ENCODE peak calls at places on chromosomes 4 and X, in four cellular contexts. X is HepG2, D is HL-60, K is HCT116. M is an unnamed sample.

GRCh38 chr4:139142097-139142496 is 34.9 kb downstream of the ELF2 start:
- DNase-seq in X (no peak), D (no peak), K (no peak), M (no peak)

GRCh38 chrX:33357606-33358005 is 146.3 kb upstream of the DMD start:
- DNase-seq in X (no peak), D (no peak), K (no peak), M (no peak)

GRCh38 chr4:45662996-45663395 is 460.9 kb downstream of the GABRG1 start:
- DNase-seq in X (no peak), D (no peak), K (no peak), M (no peak)

GRCh38 chrX:140817943-140818342 is 108.4 kb downstream of the LINC00632 start:
- DNase-seq in X (no peak), D (no peak), K (no peak), M (no peak)

GRCh38 chrX:70336767-70337166 is 46.9 kb downstream of the KIF4A start:
- DNase-seq in X (no peak), D (no peak), K (no peak), M (no peak)

GRCh38 chr4:95363966-95364365 is 184.8 kb downstream of the UNC5C start:
- DNase-seq in X (no peak), D (no peak), K (no peak), M (no peak)

GRCh38 chr4:121308828-121309227 is 72.0 kb downstream of the QRFPR start:
- DNase-seq in X (no peak), D (no peak), K (no peak), M (no peak)

GRCh38 chr4:3862640-3863420 is 96.6 kb downstream of the ADRA2C start:
- DNase-seq in X (no peak), D (no peak), K (no peak), M (no peak)

GRCh38 chr4:53377319-53378170 is at the start of gene FIP1L1:
- DNase-seq in X (peak), D (peak), K (peak), M (peak)

GRCh38 chrX:84188320-84188834 is 378 bp upstream of the RPS6KA6 start:
- DNase-seq in X (no peak), D (no peak), K (no peak), M (peak)

GRCh38 chr4:3376266-3376665 is 65.5 kb upstream of the HGFAC start:
- DNase-seq in X (no peak), D (no peak), K (no peak), M (no peak)

GRCh38 chrX:128623361-128623760 is 571.2 kb upstream of the ACTRT1 start:
- DNase-seq in X (no peak), D (no peak), K (no peak), M (no peak)

GRCh38 chrX:32987139-32987538 is 224.2 kb downstream of the DMD start:
- DNase-seq in X (no peak), D (no peak), K (no peak), M (no peak)

GRCh38 chrX:13090261-13091110 is 46.1 kb upstream of the FAM9C start:
- DNase-seq in X (peak), D (peak), K (no peak), M (no peak)

GRCh38 chr4:47669946-47670345 is 167.9 kb downstream of the CORIN start:
- DNase-seq in X (no peak), D (no peak), K (no peak), M (no peak)

GRCh38 chr4:139734201-139734874 is 68.7 kb downstream of the MGST2 start:
- DNase-seq in X (no peak), D (peak), K (no peak), M (no peak)

GRCh38 chrX:141405878-141406492 is 163.7 kb upstream of the SPANXC start:
- DNase-seq in X (no peak), D (no peak), K (no peak), M (no peak)

GRCh38 chr4:99088485-99089365 is at the start of gene ADH5:
- DNase-seq in X (peak), D (peak), K (peak), M (peak)

GRCh38 chrX:72492499-72492898 is 80.1 kb downstream of the HDAC8 start:
- DNase-seq in X (no peak), D (no peak), K (no peak), M (no peak)

GRCh38 chr4:173990126-173990878 is 293.2 kb downstream of the FBXO8 start:
- DNase-seq in X (peak), D (no peak), K (peak), M (no peak)

GRCh38 chrX:72308566-72309296 is 3.0 kb upstream of the CITED1 start:
- DNase-seq in X (peak), D (peak), K (peak), M (no peak)

GRCh38 chrX:23822397-23822796 is 39.4 kb downstream of the SAT1 start:
- DNase-seq in X (peak), D (no peak), K (no peak), M (no peak)

GRCh38 chr4:162645381-162645780 is 481.6 kb upstream of the FSTL5 start:
- DNase-seq in X (peak), D (no peak), K (no peak), M (no peak)

GRCh38 chr4:20572976-20573375 is 127.3 kb upstream of the PACRGL start:
- DNase-seq in X (no peak), D (no peak), K (no peak), M (no peak)

GRCh38 chr4:108087293-108087967 is 81.3 kb downstream of the LEF1 start:
- DNase-seq in X (no peak), D (no peak), K (no peak), M (no peak)

GRCh38 chr4:104017213-104017612 is 297.4 kb upstream of the TACR3 start:
- DNase-seq in X (no peak), D (no peak), K (no peak), M (no peak)

GRCh38 chr4:7185487-7186030 is 6.8 kb upstream of the SORCS2 start:
- DNase-seq in X (no peak), D (no peak), K (no peak), M (no peak)

GRCh38 chr4:186216465-186217024 is 10.8 kb upstream of the KLKB1 start:
- DNase-seq in X (no peak), D (no peak), K (no peak), M (no peak)

GRCh38 chr4:8699063-8699385 is 106.5 kb downstream of the CPZ start:
- DNase-seq in X (no peak), D (no peak), K (no peak), M (no peak)

GRCh38 chr4:2258091-2259035 is 3.5 kb downstream of the MXD4 start:
- DNase-seq in X (no peak), D (no peak), K (no peak), M (no peak)

GRCh38 chrX:17706676-17707075 is 30.6 kb upstream of the SCML1 start:
- DNase-seq in X (peak), D (no peak), K (no peak), M (no peak)

GRCh38 chrX:121308276-121308805 is 260.9 kb downstream of the GLUD2 start:
- DNase-seq in X (peak), D (peak), K (peak), M (no peak)

GRCh38 chr4:110854021-110854678 is 231.3 kb upstream of the PITX2 start:
- DNase-seq in X (no peak), D (no peak), K (no peak), M (no peak)

GRCh38 chr4:40924096-40924792 is 174.5 kb downstream of the NSUN7 start:
- DNase-seq in X (peak), D (peak), K (peak), M (peak)

GRCh38 chr4:77697860-77698599 is 92.4 kb downstream of the CXCL13 start:
- DNase-seq in X (peak), D (peak), K (peak), M (no peak)

GRCh38 chr4:3276961-3277360 is 15.9 kb upstream of the RGS12 start:
- DNase-seq in X (no peak), D (no peak), K (no peak), M (no peak)

GRCh38 chr4:165909947-165910346 is 36.9 kb downstream of the TLL1 start:
- DNase-seq in X (no peak), D (no peak), K (no peak), M (no peak)

GRCh38 chr4:112520598-112521122 is 4.7 kb upstream of the NEUROG2 start:
- DNase-seq in X (no peak), D (no peak), K (no peak), M (no peak)

GRCh38 chr4:5387457-5387856 is 320.9 kb downstream of the EVC2 start:
- DNase-seq in X (no peak), D (no peak), K (no peak), M (no peak)

GRCh38 chr4:5386921-5387320 is 321.4 kb downstream of the EVC2 start:
- DNase-seq in X (no peak), D (no peak), K (no peak), M (no peak)

GRCh38 chr4:5385741-5386251 is 322.6 kb downstream of the EVC2 start:
- DNase-seq in X (no peak), D (no peak), K (no peak), M (no peak)

GRCh38 chr4:5381981-5382441 is 326.3 kb downstream of the EVC2 start:
- DNase-seq in X (no peak), D (no peak), K (no peak), M (no peak)

GRCh38 chr4:5383191-5383980 is 325.0 kb downstream of the EVC2 start:
- DNase-seq in X (no peak), D (no peak), K (no peak), M (no peak)
- TF ChIP-seq POLR2AphosphoS5 in X (no peak), D (no peak), K (no peak), M (no peak)

GRCh38 chrX:119605739-119606507 is at the start of gene NKRF:
- DNase-seq in X (peak), D (peak), K (no peak), M (peak)
- TF ChIP-seq POLR2AphosphoS5 in X (peak), D (peak), K (peak), M (peak)

DNA sequence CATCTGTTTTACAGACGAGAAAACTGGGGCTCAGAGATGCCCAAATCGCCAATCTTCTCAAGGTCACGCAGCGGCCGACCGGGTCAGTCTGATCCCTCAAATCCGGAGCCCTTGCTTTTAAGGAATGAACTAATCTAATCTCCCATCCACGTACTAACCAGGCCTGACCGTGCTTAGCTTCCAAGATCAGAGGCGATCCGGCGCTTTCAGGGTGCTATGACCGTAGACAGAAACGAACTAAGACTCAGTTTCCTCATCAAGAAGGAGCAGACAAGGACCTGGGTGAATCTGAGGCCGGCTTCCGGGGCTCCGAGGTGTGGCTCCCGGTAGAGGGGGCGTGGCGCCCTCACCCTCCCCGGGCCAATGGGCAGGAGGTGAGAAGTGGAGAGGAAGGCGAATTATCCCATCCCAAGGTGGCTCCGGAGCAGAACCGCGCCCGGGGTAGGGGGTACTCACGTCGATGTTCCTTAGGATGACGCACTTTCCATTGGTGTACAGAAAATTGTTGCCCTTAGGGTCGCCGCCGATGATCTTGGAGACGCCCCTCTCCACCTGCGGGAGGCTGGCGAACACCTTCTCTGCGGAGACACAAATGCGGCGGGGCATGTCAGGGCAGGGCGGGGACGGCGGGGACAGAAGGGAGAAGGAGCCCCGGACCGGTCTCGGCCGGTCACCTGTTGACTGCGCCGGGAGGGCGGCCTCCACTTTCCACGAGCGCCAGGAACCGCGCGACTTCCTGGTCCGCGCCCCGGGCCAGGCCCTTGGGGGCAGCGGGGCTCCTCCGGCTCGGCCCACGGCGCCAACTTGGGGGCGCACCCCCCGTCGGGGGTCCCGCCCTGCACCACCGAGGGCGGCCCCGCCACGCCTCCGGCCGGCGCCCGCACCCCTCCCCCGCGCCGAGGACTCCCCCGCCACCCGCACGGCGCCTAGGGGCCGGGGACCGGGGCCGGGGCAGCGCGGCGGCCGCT is 658 bp downstream of the WDR1 start:
- DNase-seq in X (peak), D (peak), K (peak), M (peak)
- TF ChIP-seq POLR2AphosphoS5 in X (no peak), D (no peak), K (peak), M (peak)

DNA sequence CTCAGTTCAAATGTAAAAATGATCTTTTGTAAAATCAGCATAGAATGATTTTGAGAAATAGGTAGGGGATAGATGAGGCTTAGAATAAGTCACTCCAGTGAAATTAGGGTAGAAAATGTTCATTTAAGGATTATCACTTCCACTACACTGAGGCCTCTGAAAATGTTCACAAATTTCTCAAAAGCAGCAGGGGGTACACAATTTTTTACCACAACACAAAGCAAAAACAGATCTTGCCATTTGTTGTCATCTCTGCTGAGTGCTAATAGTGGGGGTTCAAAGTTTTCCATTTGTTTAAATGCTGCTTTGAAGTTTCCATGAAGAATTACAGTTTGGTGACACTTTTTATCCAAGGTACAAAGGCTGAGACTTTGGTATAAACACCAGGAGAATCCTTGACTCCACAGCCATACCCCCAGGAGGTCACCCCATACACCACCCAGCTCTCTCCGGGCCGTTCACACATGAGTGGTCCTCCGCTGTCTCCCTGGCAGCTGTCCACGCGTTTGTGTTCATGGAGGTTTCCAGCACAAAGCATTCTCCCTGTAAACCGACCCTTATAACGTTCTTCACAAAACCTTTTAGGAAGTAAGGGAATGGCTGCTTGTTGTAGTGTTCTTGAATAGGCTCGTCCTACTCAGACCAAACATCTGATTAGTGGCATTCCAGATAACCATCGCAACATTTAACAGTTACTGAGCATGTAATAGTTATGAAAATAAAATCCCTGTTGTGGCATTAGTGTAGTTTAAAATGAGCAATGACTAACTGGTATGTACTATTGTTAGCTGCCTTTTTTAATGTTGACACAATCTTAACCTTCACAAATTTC is 71.0 kb downstream of the PRSS12 start:
- DNase-seq in X (peak), D (peak), K (no peak), M (no peak)
- TF ChIP-seq POLR2AphosphoS5 in X (peak), D (peak), K (peak), M (peak)

GRCh38 chr4:87014284-87014782 is 79.5 kb downstream of the AFF1 start:
- DNase-seq in X (no peak), D (no peak), K (no peak), M (no peak)
- TF ChIP-seq POLR2AphosphoS5 in X (no peak), D (no peak), K (no peak), M (no peak)

GRCh38 chrX:100647739-100648138 is 3.7 kb downstream of the SRPX2 start:
- DNase-seq in X (peak), D (no peak), K (no peak), M (no peak)

GRCh38 chrX:100648601-100649417 is 4.8 kb downstream of the SRPX2 start:
- DNase-seq in X (peak), D (no peak), K (no peak), M (no peak)

GRCh38 chrX:100650841-100651240 is 6.8 kb downstream of the SRPX2 start:
- DNase-seq in X (no peak), D (no peak), K (no peak), M (no peak)

GRCh38 chrX:100652266-100652665 is 8.3 kb downstream of the SRPX2 start:
- DNase-seq in X (no peak), D (no peak), K (no peak), M (no peak)

DNA sequence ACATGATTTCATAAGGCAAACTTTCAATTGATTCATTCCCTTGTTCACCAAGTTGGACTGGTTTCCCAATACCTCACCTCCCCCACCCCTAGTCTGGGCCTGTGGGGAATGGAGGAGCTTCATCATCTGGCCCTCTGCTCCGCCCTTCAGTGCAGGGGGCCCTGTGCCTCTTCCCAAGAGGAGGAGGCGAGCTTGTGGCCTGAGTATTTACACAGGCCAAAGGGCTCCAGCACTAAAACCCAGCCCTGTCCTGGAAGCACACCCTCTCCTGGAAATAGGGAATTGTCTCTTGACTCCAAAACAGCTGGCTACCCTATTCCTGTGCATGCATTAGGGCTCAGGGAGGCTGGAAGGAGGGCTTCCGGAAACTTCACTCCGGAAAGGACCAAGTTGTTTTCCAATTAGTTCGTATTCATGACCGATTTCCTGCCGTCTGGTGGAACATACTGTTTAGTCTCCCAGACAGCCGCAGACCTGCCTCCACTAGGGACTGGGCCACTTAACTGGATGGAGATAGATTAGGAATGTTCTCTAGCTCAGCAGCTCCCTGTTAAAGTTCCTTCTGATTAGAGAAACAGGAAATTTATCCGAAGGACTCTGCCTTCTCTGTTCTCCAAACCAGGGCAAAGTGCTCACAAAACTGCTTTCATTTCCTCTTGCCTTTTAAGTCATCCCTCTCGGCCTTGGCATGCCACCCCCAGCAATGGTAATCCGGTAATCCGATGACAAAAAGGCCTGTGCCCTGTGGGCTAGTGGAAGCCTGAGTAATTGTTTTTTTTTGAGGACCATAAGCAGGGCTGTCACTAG is 5.8 kb downstream of the SRPX2 start:
- DNase-seq in X (peak), D (no peak), K (no peak), M (no peak)
- TF ChIP-seq POLR2AphosphoS5 in X (peak), D (no peak), K (no peak), M (no peak)

GRCh38 chrX:119010491-119010890 is 36.1 kb downstream of the LONRF3 start:
- DNase-seq in X (no peak), D (no peak), K (no peak), M (no peak)

GRCh38 chrX:119013146-119013545 is 38.7 kb downstream of the LONRF3 start:
- DNase-seq in X (no peak), D (no peak), K (no peak), M (no peak)

GRCh38 chrX:119015407-119016242 is 41.2 kb downstream of the LONRF3 start:
- DNase-seq in X (no peak), D (peak), K (peak), M (no peak)
- TF ChIP-seq POLR2AphosphoS5 in X (no peak), D (no peak), K (no peak), M (no peak)

DNA sequence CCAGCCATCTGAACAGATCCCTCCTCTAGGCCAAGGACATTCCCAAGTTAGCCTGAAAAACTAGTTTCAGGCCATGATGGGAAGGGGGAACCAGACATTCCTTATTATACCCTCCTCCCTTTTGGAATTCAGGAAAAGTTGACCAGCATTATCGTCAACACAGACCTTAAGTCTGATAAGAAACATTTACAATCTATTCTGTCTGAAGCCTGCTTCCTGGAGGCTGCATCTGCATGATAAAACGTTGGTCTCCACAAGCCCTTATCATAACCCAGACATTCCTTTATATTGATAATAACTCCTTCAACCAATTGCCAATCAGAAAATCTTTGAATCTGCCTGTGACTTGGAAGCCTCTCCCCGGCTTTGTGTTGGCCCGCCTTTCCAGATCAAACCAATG is 44.3 kb downstream of the EFHC2 start:
- DNase-seq in X (no peak), D (no peak), K (no peak), M (no peak)
- TF ChIP-seq POLR2AphosphoS5 in X (no peak), D (no peak), K (no peak), M (no peak)

GRCh38 chr4:176236909-176237308 is 32.1 kb downstream of the ASB5 start:
- DNase-seq in X (no peak), D (no peak), K (no peak), M (no peak)

GRCh38 chr4:176242764-176243347 is 26.2 kb downstream of the ASB5 start:
- DNase-seq in X (no peak), D (no peak), K (no peak), M (no peak)

GRCh38 chr4:176241703-176242102 is 27.3 kb downstream of the ASB5 start:
- DNase-seq in X (no peak), D (no peak), K (no peak), M (no peak)

GRCh38 chr4:176238819-176239218 is 30.2 kb downstream of the ASB5 start:
- DNase-seq in X (no peak), D (no peak), K (no peak), M (no peak)

GRCh38 chr4:176238157-176238608 is 30.8 kb downstream of the ASB5 start:
- DNase-seq in X (no peak), D (no peak), K (no peak), M (no peak)
- TF ChIP-seq POLR2AphosphoS5 in X (no peak), D (no peak), K (no peak), M (no peak)

M was measured in GM12891.